ENCODE peak calls at places on chromosome 14, in seven cellular contexts. One of them, this sample, is unnamed.
A peak's percentile ranks its signal among the peaks of the same experiment; 100 is the strongest.

GRCh38 chr14:76919811-76920571 is 93.8 kb downstream of the LRRC74A start:
- DNase-seq in NCI-H1417: peak; percentile 99
- DNase-seq in cardiac fibroblast: peak; percentile 75
- DNase-seq in H7: peak; percentile 67
- DNase-seq in heart left ventricle: peak; percentile 66
- DNase-seq in left ventricle myocardium inferior: peak; percentile 48
- DNase-seq in osteocyte: peak; percentile 91
- DNase-seq in this sample: peak; percentile 60

GRCh38 chr14:68719634-68720384 is 73.1 kb downstream of the ZFP36L1 start:
- DNase-seq in NCI-H1417: no peak
- DNase-seq in cardiac fibroblast: no peak
- DNase-seq in H7: no peak
- DNase-seq in heart left ventricle: no peak
- DNase-seq in left ventricle myocardium inferior: no peak
- DNase-seq in osteocyte: no peak
- DNase-seq in this sample: no peak

GRCh38 chr14:102318781-102319276 is 717 bp upstream of the ZNF839 start:
- DNase-seq in NCI-H1417: no peak
- DNase-seq in cardiac fibroblast: no peak
- DNase-seq in H7: no peak
- DNase-seq in heart left ventricle: no peak
- DNase-seq in left ventricle myocardium inferior: no peak
- DNase-seq in osteocyte: no peak
- DNase-seq in this sample: no peak

GRCh38 chr14:59013672-59014298 is 174.7 kb upstream of the DAAM1 start:
- DNase-seq in NCI-H1417: no peak
- DNase-seq in cardiac fibroblast: peak; percentile 85
- DNase-seq in H7: no peak
- DNase-seq in heart left ventricle: no peak
- DNase-seq in left ventricle myocardium inferior: no peak
- DNase-seq in osteocyte: no peak
- DNase-seq in this sample: no peak

GRCh38 chr14:60922050-60922449 is 58.8 kb downstream of the TRMT5 start:
- DNase-seq in NCI-H1417: peak; percentile 84
- DNase-seq in cardiac fibroblast: peak; percentile 60
- DNase-seq in H7: no peak
- DNase-seq in heart left ventricle: no peak
- DNase-seq in left ventricle myocardium inferior: no peak
- DNase-seq in osteocyte: no peak
- DNase-seq in this sample: no peak

GRCh38 chr14:49189381-49189780 is 396.8 kb downstream of the RPS29 start:
- DNase-seq in NCI-H1417: peak; percentile 4
- DNase-seq in cardiac fibroblast: no peak
- DNase-seq in H7: no peak
- DNase-seq in heart left ventricle: no peak
- DNase-seq in left ventricle myocardium inferior: no peak
- DNase-seq in osteocyte: no peak
- DNase-seq in this sample: no peak

GRCh38 chr14:103463149-103463548 is 59.5 kb downstream of the CKB start:
- DNase-seq in NCI-H1417: no peak
- DNase-seq in cardiac fibroblast: no peak
- DNase-seq in H7: no peak
- DNase-seq in heart left ventricle: no peak
- DNase-seq in left ventricle myocardium inferior: no peak
- DNase-seq in osteocyte: no peak
- DNase-seq in this sample: no peak

GRCh38 chr14:91477388-91477787 is 32.7 kb downstream of the PPP4R3A start:
- DNase-seq in NCI-H1417: no peak
- DNase-seq in cardiac fibroblast: no peak
- DNase-seq in H7: no peak
- DNase-seq in heart left ventricle: no peak
- DNase-seq in left ventricle myocardium inferior: no peak
- DNase-seq in osteocyte: no peak
- DNase-seq in this sample: no peak

GRCh38 chr14:77849711-77850110 is 49.8 kb downstream of the ADCK1 start:
- DNase-seq in NCI-H1417: no peak
- DNase-seq in cardiac fibroblast: peak; percentile 4
- DNase-seq in H7: no peak
- DNase-seq in heart left ventricle: no peak
- DNase-seq in left ventricle myocardium inferior: no peak
- DNase-seq in osteocyte: no peak
- DNase-seq in this sample: no peak

GRCh38 chr14:69260979-69261605 is 1.1 kb downstream of the GALNT16 start:
- DNase-seq in NCI-H1417: peak; percentile 70
- DNase-seq in cardiac fibroblast: no peak
- DNase-seq in H7: peak; percentile 96
- DNase-seq in heart left ventricle: peak; percentile 70
- DNase-seq in left ventricle myocardium inferior: peak; percentile 50
- DNase-seq in osteocyte: no peak
- DNase-seq in this sample: peak; percentile 66

GRCh38 chr14:105617201-105617777 is 90.9 kb downstream of the TMEM121 start:
- DNase-seq in NCI-H1417: no peak
- DNase-seq in cardiac fibroblast: no peak
- DNase-seq in H7: peak; percentile 63
- DNase-seq in heart left ventricle: no peak
- DNase-seq in left ventricle myocardium inferior: no peak
- DNase-seq in osteocyte: no peak
- DNase-seq in this sample: no peak

GRCh38 chr14:54776361-54777001 is 126.1 kb downstream of the GCH1 start:
- DNase-seq in NCI-H1417: no peak
- DNase-seq in cardiac fibroblast: peak; percentile 56
- DNase-seq in H7: no peak
- DNase-seq in heart left ventricle: peak; percentile 80
- DNase-seq in left ventricle myocardium inferior: peak; percentile 70
- DNase-seq in osteocyte: no peak
- DNase-seq in this sample: peak; percentile 84

GRCh38 chr14:106579084-106579483 is 1052.7 kb downstream of the TMEM121 start:
- DNase-seq in NCI-H1417: no peak
- DNase-seq in cardiac fibroblast: no peak
- DNase-seq in H7: no peak
- DNase-seq in heart left ventricle: no peak
- DNase-seq in left ventricle myocardium inferior: no peak
- DNase-seq in osteocyte: no peak
- DNase-seq in this sample: no peak

GRCh38 chr14:76432967-76433752 is 57.2 kb downstream of the ESRRB start:
- DNase-seq in NCI-H1417: no peak
- DNase-seq in cardiac fibroblast: no peak
- DNase-seq in H7: no peak
- DNase-seq in heart left ventricle: no peak
- DNase-seq in left ventricle myocardium inferior: no peak
- DNase-seq in osteocyte: no peak
- DNase-seq in this sample: no peak

GRCh38 chr14:106564058-106564643 is 1037.8 kb downstream of the TMEM121 start:
- DNase-seq in NCI-H1417: peak; percentile 26
- DNase-seq in cardiac fibroblast: peak; percentile 1
- DNase-seq in H7: peak; percentile 12
- DNase-seq in heart left ventricle: no peak
- DNase-seq in left ventricle myocardium inferior: no peak
- DNase-seq in osteocyte: no peak
- DNase-seq in this sample: peak; percentile 73

GRCh38 chr14:20686386-20687143 is 2.0 kb upstream of the ANG start:
- DNase-seq in NCI-H1417: no peak
- DNase-seq in cardiac fibroblast: no peak
- DNase-seq in H7: no peak
- DNase-seq in heart left ventricle: no peak
- DNase-seq in left ventricle myocardium inferior: no peak
- DNase-seq in osteocyte: no peak
- DNase-seq in this sample: no peak

GRCh38 chr14:58730793-58731464 is 93.2 kb downstream of the DACT1 start:
- DNase-seq in NCI-H1417: no peak
- DNase-seq in cardiac fibroblast: peak; percentile 57
- DNase-seq in H7: no peak
- DNase-seq in heart left ventricle: no peak
- DNase-seq in left ventricle myocardium inferior: no peak
- DNase-seq in osteocyte: no peak
- DNase-seq in this sample: no peak

This sample was measured in stimulated activated naive CD8-positive, alpha-beta T cell treated with anti-CD3 and anti-CD28 coated beads, Interleukin-15, Interleukin-2, amounts not matched to agents 100 U/mL and 50 U/mL, for 24 hours.